ENCODE peak calls at places on chromosome 11, in six cellular contexts. C is NCI-H1417; Z is activated CD4-positive, alpha-beta T cell treated with anti-CD3 and anti-CD28 coated beads, Interleukin-2, amount 50 U/mL, for 48 hours; W is A549; J is NCI-H1092; S is type B pancreatic cell. F is an unnamed sample.

GRCh38 chr11:77130763-77131513 is 2.9 kb downstream of the MYO7A start:
- DNase-seq in C (no peak), Z (no peak), W (no peak), J (no peak), S (no peak), F (no peak)

GRCh38 chr11:80855975-80856524 is 1415.2 kb upstream of the TENM4 start:
- DNase-seq in C (no peak), Z (no peak), W (no peak), J (no peak), S (no peak), F (no peak)

GRCh38 chr11:27233654-27234042 is 129.4 kb downstream of the CCDC34 start:
- DNase-seq in C (no peak), Z (no peak), W (no peak), J (peak), S (no peak), F (no peak)

GRCh38 chr11:67572747-67573419 is 10.7 kb upstream of the GSTP1 start:
- DNase-seq in C (peak), Z (peak), W (peak), J (peak), S (no peak), F (peak)

GRCh38 chr11:120344302-120345004 is 8.2 kb downstream of the ARHGEF12 start:
- DNase-seq in C (no peak), Z (peak), W (no peak), J (no peak), S (no peak), F (no peak)

GRCh38 chr11:67680701-67681472 is 6.5 kb upstream of the ALDH3B2 start:
- DNase-seq in C (no peak), Z (no peak), W (no peak), J (no peak), S (no peak), F (no peak)

GRCh38 chr11:46210133-46210636 is 67.3 kb upstream of the CREB3L1 start:
- DNase-seq in C (no peak), Z (no peak), W (peak), J (no peak), S (no peak), F (no peak)

GRCh38 chr11:67071420-67072284 is 15.0 kb downstream of the RHOD start:
- DNase-seq in C (peak), Z (peak), W (peak), J (peak), S (no peak), F (peak)